ENCODE peak calls at places on chromosome 18, in nine cellular contexts. Y is RWPE1; H is AG10803; Q is uterus; K is stimulated activated CD4-positive, alpha-beta T cell treated with anti-CD3 and anti-CD28 coated beads, TNF-alpha, amount 100 ng/mL, for 1 hour; O is AG04449; B is NCI-H1930; D is globus pallidus; P is choroid plexus epithelial cell. L is an unnamed sample.

GRCh38 chr18:36035253-36035652 is 32.1 kb downstream of the RPRD1A start:
- DNase-seq in Y (no peak), H (peak; percentile 19), Q (no peak), K (no peak), O (no peak), B (peak; percentile 85), D (no peak), P (no peak), L (no peak)

GRCh38 chr18:51342815-51343214 is 145.3 kb upstream of the MEX3C start:
- DNase-seq in Y (peak; percentile 64), H (no peak), Q (no peak), K (no peak), O (no peak), B (no peak), D (no peak), P (peak; percentile 90), L (no peak)

GRCh38 chr18:54607213-54607934 is 16.3 kb downstream of the DYNAP start:
- DNase-seq in Y (peak; percentile 10), H (peak; percentile 1), Q (no peak), K (no peak), O (no peak), B (no peak), D (no peak), P (peak; percentile 31), L (no peak)

GRCh38 chr18:36372902-36373301 is 75.4 kb downstream of the FHOD3 start:
- DNase-seq in Y (peak; percentile 11), H (peak; percentile 96), Q (no peak), K (no peak), O (peak; percentile 23), B (no peak), D (no peak), P (peak; percentile 88), L (no peak)

GRCh38 chr18:36329684-36330434 is 32.3 kb downstream of the FHOD3 start:
- DNase-seq in Y (no peak), H (no peak), Q (no peak), K (no peak), O (no peak), B (no peak), D (no peak), P (no peak), L (no peak)

GRCh38 chr18:3675446-3675845 is 225.5 kb downstream of the TGIF1 start:
- DNase-seq in Y (peak; percentile 61), H (peak; percentile 39), Q (no peak), K (no peak), O (no peak), B (no peak), D (no peak), P (no peak), L (no peak)

GRCh38 chr18:12585218-12585617 is 72.7 kb downstream of the SPIRE1 start:
- DNase-seq in Y (no peak), H (no peak), Q (no peak), K (no peak), O (no peak), B (no peak), D (no peak), P (no peak), L (no peak)

GRCh38 chr18:52313213-52313612 is 26.8 kb upstream of the DCC start:
- DNase-seq in Y (peak; percentile 3), H (no peak), Q (no peak), K (no peak), O (no peak), B (no peak), D (no peak), P (no peak), L (no peak)

GRCh38 chr18:5075297-5075696 is 121.8 kb downstream of the AKAIN1 start:
- DNase-seq in Y (no peak), H (no peak), Q (no peak), K (no peak), O (no peak), B (no peak), D (no peak), P (no peak), L (no peak)

GRCh38 chr18:58227361-58227930 is 183.4 kb downstream of the NEDD4L start:
- DNase-seq in Y (no peak), H (no peak), Q (no peak), K (no peak), O (no peak), B (no peak), D (no peak), P (no peak), L (no peak)

GRCh38 chr18:27785815-27786537 is 391.0 kb downstream of the CDH2 start:
- DNase-seq in Y (no peak), H (no peak), Q (no peak), K (no peak), O (no peak), B (no peak), D (no peak), P (no peak), L (no peak)

GRCh38 chr18:41526046-41526445 is 429.0 kb upstream of the PIK3C3 start:
- DNase-seq in Y (no peak), H (no peak), Q (no peak), K (no peak), O (no peak), B (no peak), D (no peak), P (no peak), L (no peak)

GRCh38 chr18:47953471-47953931 is 23.0 kb upstream of the SMAD2 start:
- DNase-seq in Y (peak; percentile 8), H (peak; percentile 86), Q (no peak), K (no peak), O (no peak), B (no peak), D (no peak), P (no peak), L (peak; percentile 85)

GRCh38 chr18:11885278-11885991 is 22.7 kb downstream of the MPPE1 start:
- DNase-seq in Y (no peak), H (no peak), Q (no peak), K (no peak), O (no peak), B (no peak), D (peak; percentile 47), P (no peak), L (no peak)

GRCh38 chr18:45785015-45785597 is 40.4 kb upstream of the SIGLEC15 start:
- DNase-seq in Y (no peak), H (peak; percentile 46), Q (no peak), K (no peak), O (no peak), B (no peak), D (no peak), P (peak; percentile 68), L (no peak)

GRCh38 chr18:25189391-25190185 is 162.4 kb downstream of the ZNF521 start:
- DNase-seq in Y (no peak), H (no peak), Q (no peak), K (no peak), O (no peak), B (no peak), D (no peak), P (no peak), L (no peak)

GRCh38 chr18:31652875-31653274 is 31.5 kb downstream of the B4GALT6 start:
- DNase-seq in Y (no peak), H (no peak), Q (no peak), K (no peak), O (no peak), B (no peak), D (no peak), P (no peak), L (no peak)